ENCODE peak calls at places on chromosomes 12 and 14, in five cellular contexts. A is PC-3, I is uterus, D is MM.1S, M is astrocyte. K is an unnamed sample.
A peak's percentile ranks its signal among the peaks of the same experiment; 100 is the strongest.

GRCh38 chr14:32900602-32901001 is 38.1 kb upstream of the NPAS3 start:
- DNase-seq in A (no peak), I (no peak), D (no peak), M (no peak), K (no peak)

GRCh38 chr14:77955816-77956796 is 156.2 kb downstream of the ADCK1 start:
- DNase-seq in A (no peak), I (no peak), D (no peak), M (no peak), K (no peak)

GRCh38 chr12:122366685-122367475 is 55.6 kb downstream of the CLIP1 start:
- DNase-seq in A (peak; percentile 78), I (peak; percentile 81), D (no peak), M (peak; percentile 93), K (no peak)

GRCh38 chr12:75479963-75480461 is 543 bp upstream of the GLIPR1 start:
- DNase-seq in A (peak; percentile 49), I (no peak), D (peak; percentile 54), M (peak; percentile 92), K (no peak)

GRCh38 chr14:32950584-32950983 is 11.9 kb downstream of the NPAS3 start:
- DNase-seq in A (peak; percentile 32), I (no peak), D (no peak), M (peak; percentile 79), K (no peak)

GRCh38 chr12:122395319-122395718 is 27.1 kb downstream of the CLIP1 start:
- DNase-seq in A (peak; percentile 68), I (no peak), D (no peak), M (peak; percentile 83), K (no peak)

GRCh38 chr12:44031472-44032185 is 195.7 kb downstream of the TMEM117 start:
- DNase-seq in A (peak; percentile 49), I (no peak), D (no peak), M (peak; percentile 16), K (no peak)

GRCh38 chr14:63677891-63678379 is 36.3 kb upstream of the WDR89 start:
- DNase-seq in A (peak; percentile 96), I (no peak), D (no peak), M (peak; percentile 62), K (no peak)

GRCh38 chr12:85441740-85442139 is 161.7 kb downstream of the ALX1 start:
- DNase-seq in A (peak; percentile 33), I (no peak), D (no peak), M (no peak), K (no peak)

GRCh38 chr14:59177229-59177628 is 11.2 kb upstream of the DAAM1 start:
- DNase-seq in A (no peak), I (no peak), D (no peak), M (no peak), K (no peak)

GRCh38 chr12:34393086-34393820 is 371.0 kb downstream of the ALG10 start:
- DNase-seq in A (no peak), I (no peak), D (no peak), M (no peak), K (no peak)

GRCh38 chr12:53061404-53062010 is 11.6 kb downstream of the TNS2 start:
- DNase-seq in A (peak; percentile 87), I (peak; percentile 57), D (no peak), M (no peak), K (no peak)

GRCh38 chr12:129753596-129753995 is 150.2 kb downstream of the TMEM132D start:
- DNase-seq in A (no peak), I (no peak), D (no peak), M (peak; percentile 82), K (no peak)

GRCh38 chr12:21849878-21850277 is 75.4 kb upstream of the KCNJ8 start:
- DNase-seq in A (no peak), I (no peak), D (no peak), M (no peak), K (no peak)

GRCh38 chr12:15171015-15171646 is 50.1 kb downstream of the RERG start:
- DNase-seq in A (no peak), I (no peak), D (no peak), M (no peak), K (no peak)

GRCh38 chr12:116125981-116126566 is 151.4 kb downstream of the MED13L start:
- DNase-seq in A (no peak), I (no peak), D (no peak), M (peak; percentile 36), K (no peak)

GRCh38 chr12:116122639-116123038 is 154.9 kb downstream of the MED13L start:
- DNase-seq in A (no peak), I (no peak), D (no peak), M (no peak), K (no peak)

GRCh38 chr12:116123511-116124258 is 153.8 kb downstream of the MED13L start:
- DNase-seq in A (peak; percentile 76), I (no peak), D (no peak), M (peak; percentile 53), K (no peak)

GRCh38 chr12:116125084-116125483 is 152.4 kb downstream of the MED13L start:
- DNase-seq in A (no peak), I (no peak), D (no peak), M (no peak), K (no peak)

GRCh38 chr12:116121453-116121871 is 156.0 kb downstream of the MED13L start:
- DNase-seq in A (no peak), I (no peak), D (no peak), M (peak; percentile 37), K (no peak)
- H3K4me3 ChIP-seq in A (no peak overlapping the region), I (no peak overlapping the region), D (no peak overlapping the region), M (no peak overlapping the region), K (peak overlapping the region; percentile 36)

GRCh38 chr14:104680806-104681688 is 8.4 kb upstream of the INF2 start:
- DNase-seq in A (peak; percentile 86), I (peak; percentile 66), D (no peak), M (peak; percentile 80), K (peak; percentile 75)
- H3K4me1 ChIP-seq in A (peaks cover 62% of the 10 kb centered on the region), I (peaks cover 45% of the 10 kb centered on the region), D (no peaks in the 10 kb centered on the region), M (peaks cover 64% of the 10 kb centered on the region), K (peaks cover 59% of the 10 kb centered on the region)

GRCh38 chr12:2622460-2622859 is 172.3 kb upstream of the FKBP4 start:
- DNase-seq in A (no peak), I (no peak), D (no peak), M (no peak), K (no peak)

GRCh38 chr12:2627343-2628191 is 167.2 kb upstream of the FKBP4 start:
- DNase-seq in A (no peak), I (no peak), D (no peak), M (no peak), K (no peak)

GRCh38 chr12:2623472-2623871 is 171.3 kb upstream of the FKBP4 start:
- DNase-seq in A (no peak), I (no peak), D (no peak), M (no peak), K (no peak)

GRCh38 chr12:2625267-2625666 is 169.5 kb upstream of the FKBP4 start:
- DNase-seq in A (no peak), I (no peak), D (no peak), M (no peak), K (no peak)

DNA sequence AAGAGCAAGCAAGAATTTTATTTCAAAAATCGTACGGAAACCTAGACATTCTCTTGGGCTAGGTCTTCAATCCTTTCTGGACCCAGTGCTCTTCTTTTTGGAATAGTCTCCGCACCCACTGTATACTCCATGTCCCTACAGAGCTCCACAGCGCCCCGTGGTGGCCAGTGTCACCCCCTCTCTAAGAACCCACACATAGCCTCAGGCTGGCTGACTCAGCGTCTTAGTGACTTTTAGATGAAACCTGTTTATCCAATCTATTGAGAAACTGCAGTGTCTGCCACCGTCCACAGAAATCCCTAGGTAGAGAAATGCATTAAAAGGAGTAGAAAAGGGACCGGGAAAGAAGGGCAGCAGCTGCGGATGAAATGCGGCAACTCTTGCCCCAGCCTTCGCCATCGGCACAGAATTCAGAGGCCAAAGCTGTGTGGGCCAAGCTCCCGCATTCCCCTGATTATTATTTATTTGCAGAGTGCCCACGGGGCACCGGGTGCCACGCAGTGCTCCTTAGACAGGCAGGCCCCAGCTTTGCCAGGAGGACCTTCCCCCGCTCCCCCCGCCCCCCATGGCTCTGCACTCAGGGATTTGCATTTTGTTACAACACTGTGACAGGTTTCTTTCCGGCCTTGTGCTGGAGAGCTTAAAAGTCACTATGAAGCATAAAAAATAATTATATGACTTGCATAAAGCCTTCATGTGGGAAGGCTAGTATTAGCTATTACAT is 170.1 kb upstream of the FKBP4 start:
- DNase-seq in A (peak; percentile 65), I (no peak), D (no peak), M (peak; percentile 3), K (no peak)
- TF ChIP-seq CTCF in A (peak; percentile 56), I (no peak), D (peak; percentile 18), M (peak; percentile 42), K (no peak)

GRCh38 chr14:20626274-20626673 is 15.2 kb downstream of the OR6S1 start:
- DNase-seq in A (no peak), I (no peak), D (no peak), M (no peak), K (no peak)

GRCh38 chr14:20627337-20628032 is 14.0 kb downstream of the OR6S1 start:
- DNase-seq in A (peak; percentile 46), I (no peak), D (no peak), M (no peak), K (no peak)

GRCh38 chr14:20622816-20623291 is 18.6 kb downstream of the OR6S1 start:
- DNase-seq in A (no peak), I (no peak), D (no peak), M (no peak), K (no peak)

GRCh38 chr14:20623798-20624197 is 17.7 kb downstream of the OR6S1 start:
- DNase-seq in A (no peak), I (no peak), D (no peak), M (no peak), K (no peak)

GRCh38 chr14:20624495-20625070 is 16.9 kb downstream of the OR6S1 start:
- DNase-seq in A (no peak), I (peak; percentile 45), D (no peak), M (peak; percentile 52), K (no peak)
- H3K4me3 ChIP-seq in A (no peak overlapping the region), I (no peak overlapping the region), D (no peak overlapping the region), M (peak overlapping the region; percentile 79), K (peak overlapping the region; percentile 67)

K was measured in thoracic aorta.